ENCODE peak calls at places on chromosomes 5 and 9, in eight cellular contexts. Q is fibroblast of lung, L is fibroblast of pulmonary artery, A is GM20000, D is GM12878, W is cardiac muscle cell, M is foreskin fibroblast, Y is cardiac fibroblast. N is an unnamed sample.

GRCh38 chr5:34511915-34512314 is 144.2 kb upstream of the RAI14 start:
- DNase-seq in Q (no peak), L (peak), A (no peak), D (no peak), W (peak), M (peak), Y (peak), N (no peak)

GRCh38 chr5:10789021-10789420 is 28.0 kb upstream of the DAP start:
- DNase-seq in Q (peak), L (peak), A (no peak), D (no peak), W (no peak), M (peak), Y (peak), N (no peak)

GRCh38 chr9:107732781-107733529 is 243.4 kb upstream of the KLF4 start:
- DNase-seq in Q (peak), L (peak), A (no peak), D (no peak), W (no peak), M (peak), Y (peak), N (peak)

GRCh38 chr5:32388429-32389111 is 56.0 kb downstream of the ZFR start:
- DNase-seq in Q (peak), L (peak), A (no peak), D (no peak), W (no peak), M (peak), Y (peak), N (no peak)

GRCh38 chr9:74942801-74943200 is 9.9 kb downstream of the C9orf40 start:
- DNase-seq in Q (peak), L (peak), A (no peak), D (no peak), W (no peak), M (no peak), Y (peak), N (no peak)

GRCh38 chr5:7763621-7764072 is 87.3 kb downstream of the CFAP90 start:
- DNase-seq in Q (no peak), L (no peak), A (no peak), D (no peak), W (no peak), M (no peak), Y (no peak), N (no peak)

GRCh38 chr9:127189628-127190027 is 67.2 kb upstream of the ANGPTL2 start:
- DNase-seq in Q (no peak), L (no peak), A (no peak), D (no peak), W (no peak), M (no peak), Y (no peak), N (no peak)

GRCh38 chr5:79318935-79319614 is 83.1 kb downstream of the JMY start:
- DNase-seq in Q (peak), L (peak), A (no peak), D (no peak), W (no peak), M (peak), Y (peak), N (peak)

GRCh38 chr9:76756273-76756650 is 8.0 kb upstream of the PCA3 start:
- DNase-seq in Q (peak), L (peak), A (no peak), D (no peak), W (peak), M (peak), Y (peak), N (peak)

GRCh38 chr5:80688648-80689420 is 34.1 kb upstream of the DHFR start:
- DNase-seq in Q (no peak), L (no peak), A (no peak), D (no peak), W (no peak), M (no peak), Y (no peak), N (no peak)

GRCh38 chr9:116901260-116901659 is 214.2 kb downstream of the TRIM32 start:
- DNase-seq in Q (peak), L (no peak), A (no peak), D (no peak), W (no peak), M (no peak), Y (no peak), N (no peak)

GRCh38 chr5:137739737-137740136 is 3.8 kb upstream of the KLHL3 start:
- DNase-seq in Q (no peak), L (no peak), A (no peak), D (no peak), W (no peak), M (no peak), Y (no peak), N (no peak)

GRCh38 chr5:32170303-32171170 is 3.6 kb downstream of the GOLPH3 start:
- DNase-seq in Q (peak), L (no peak), A (no peak), D (no peak), W (no peak), M (peak), Y (peak), N (peak)

GRCh38 chr5:156695774-156696173 is 154.3 kb upstream of the PPP1R2B start:
- DNase-seq in Q (no peak), L (no peak), A (no peak), D (no peak), W (no peak), M (no peak), Y (no peak), N (no peak)

GRCh38 chr5:146675700-146676099 is 159.7 kb upstream of the GPR151 start:
- DNase-seq in Q (no peak), L (no peak), A (no peak), D (no peak), W (no peak), M (no peak), Y (no peak), N (no peak)

GRCh38 chr5:142461028-142461427 is 136.2 kb upstream of the SPRY4 start:
- DNase-seq in Q (no peak), L (no peak), A (no peak), D (no peak), W (no peak), M (no peak), Y (no peak), N (no peak)

GRCh38 chr9:36276840-36277239 is 18.6 kb upstream of the GNE start:
- DNase-seq in Q (peak), L (peak), A (no peak), D (no peak), W (peak), M (peak), Y (peak), N (no peak)

GRCh38 chr9:97925497-97926334 is 3.4 kb upstream of the TRMO start:
- DNase-seq in Q (no peak), L (no peak), A (no peak), D (no peak), W (no peak), M (no peak), Y (no peak), N (no peak)

GRCh38 chr9:97512966-97513560 is 11.6 kb downstream of the TMOD1 start:
- DNase-seq in Q (no peak), L (no peak), A (no peak), D (no peak), W (no peak), M (no peak), Y (no peak), N (no peak)

GRCh38 chr5:57209316-57210040 is 35.6 kb downstream of the GPBP1 start:
- DNase-seq in Q (peak), L (peak), A (no peak), D (no peak), W (no peak), M (no peak), Y (no peak), N (no peak)

GRCh38 chr5:169385636-169386035 is 84.7 kb upstream of the SLIT3 start:
- DNase-seq in Q (no peak), L (no peak), A (no peak), D (no peak), W (no peak), M (no peak), Y (no peak), N (no peak)

GRCh38 chr9:133694686-133695085 is 43.5 kb downstream of the SARDH start:
- DNase-seq in Q (no peak), L (no peak), A (no peak), D (no peak), W (no peak), M (no peak), Y (no peak), N (no peak)

GRCh38 chr9:34929506-34930102 is 28.5 kb upstream of the PHF24 start:
- DNase-seq in Q (peak), L (peak), A (peak), D (no peak), W (peak), M (no peak), Y (peak), N (peak)

GRCh38 chr5:143359869-143360268 is 43.6 kb downstream of the NR3C1 start:
- DNase-seq in Q (no peak), L (no peak), A (no peak), D (no peak), W (no peak), M (no peak), Y (no peak), N (no peak)

GRCh38 chr9:120902824-120903608 is 23.6 kb downstream of the TRAF1 start:
- DNase-seq in Q (no peak), L (no peak), A (no peak), D (no peak), W (no peak), M (no peak), Y (no peak), N (no peak)

GRCh38 chr9:2570615-2571479 is 50.7 kb upstream of the VLDLR start:
- DNase-seq in Q (peak), L (peak), A (peak), D (peak), W (peak), M (peak), Y (peak), N (no peak)

GRCh38 chr9:36623280-36623679 is 50.6 kb downstream of the MELK start:
- DNase-seq in Q (peak), L (peak), A (no peak), D (no peak), W (no peak), M (peak), Y (peak), N (no peak)

GRCh38 chr5:59483971-59484472 is 409.5 kb downstream of the PDE4D start:
- DNase-seq in Q (peak), L (peak), A (no peak), D (no peak), W (peak), M (no peak), Y (no peak), N (no peak)

GRCh38 chr5:39432687-39433086 is 7.9 kb upstream of the DAB2 start:
- DNase-seq in Q (peak), L (no peak), A (no peak), D (no peak), W (no peak), M (no peak), Y (no peak), N (no peak)

GRCh38 chr9:128180001-128180400 is 11.4 kb downstream of the CIZ1 start:
- DNase-seq in Q (no peak), L (no peak), A (no peak), D (no peak), W (no peak), M (no peak), Y (no peak), N (no peak)

GRCh38 chr9:131739192-131739961 is 499 bp downstream of the RAPGEF1 start:
- DNase-seq in Q (peak), L (peak), A (peak), D (no peak), W (peak), M (no peak), Y (peak), N (peak)

GRCh38 chr5:137997726-137998213 is 35.1 kb downstream of the FAM13B start:
- DNase-seq in Q (peak), L (no peak), A (peak), D (peak), W (no peak), M (no peak), Y (no peak), N (no peak)

GRCh38 chr9:136339173-136339957 is 12.0 kb downstream of the GPSM1 start:
- DNase-seq in Q (peak), L (peak), A (peak), D (no peak), W (peak), M (no peak), Y (peak), N (peak)

GRCh38 chr5:153480401-153480800 is 10.1 kb upstream of the GRIA1 start:
- DNase-seq in Q (peak), L (peak), A (peak), D (peak), W (no peak), M (peak), Y (peak), N (no peak)

GRCh38 chr5:153476767-153477166 is 13.7 kb upstream of the GRIA1 start:
- DNase-seq in Q (peak), L (peak), A (no peak), D (no peak), W (no peak), M (peak), Y (peak), N (peak)
- TF ChIP-seq CTCF in Q (peak), L (peak), A (no peak), D (no peak), W (peak), M (peak), Y (peak), N (no peak)

GRCh38 chr9:114374936-114375335 is 12.8 kb downstream of the AKNA start:
- DNase-seq in Q (no peak), L (no peak), A (no peak), D (no peak), W (no peak), M (no peak), Y (no peak), N (no peak)
- TF ChIP-seq CTCF in Q (no peak), L (no peak), A (no peak), D (no peak), W (no peak), M (no peak), Y (no peak), N (no peak)

DNA sequence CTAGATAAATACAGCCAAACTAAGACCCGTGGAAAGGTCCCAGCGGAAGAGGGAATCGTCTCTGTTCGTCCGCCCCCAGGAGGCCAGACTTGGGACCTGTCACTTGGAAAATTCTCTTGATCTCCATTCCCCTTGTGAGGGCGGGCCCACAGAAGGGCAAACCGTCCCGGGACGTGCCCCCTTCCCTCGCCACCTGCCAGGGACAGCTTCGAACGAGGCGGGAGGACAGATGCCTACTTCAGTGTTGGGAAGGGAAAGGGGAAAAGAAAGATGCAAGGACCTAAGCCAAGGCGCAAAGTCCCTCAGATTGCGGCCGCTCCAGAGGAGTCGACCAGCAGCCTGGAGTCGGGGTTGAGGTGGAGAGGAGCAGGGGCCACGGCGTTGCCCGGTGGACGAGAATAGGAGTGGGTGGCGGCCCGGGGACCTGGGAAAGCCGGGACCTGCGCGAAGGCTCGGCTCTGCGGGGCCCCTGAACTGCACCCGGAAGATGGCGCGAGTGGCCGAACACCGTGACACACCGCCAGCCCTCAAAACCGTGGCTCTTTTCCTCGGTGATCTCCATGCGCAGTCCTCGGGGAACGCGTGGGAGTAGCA is 4.4 kb upstream of the EBF1 start:
- DNase-seq in Q (no peak), L (peak), A (no peak), D (no peak), W (peak), M (peak), Y (peak), N (no peak)
- TF ChIP-seq CTCF in Q (peak), L (peak), A (no peak), D (no peak), W (peak), M (peak), Y (peak), N (no peak)

DNA sequence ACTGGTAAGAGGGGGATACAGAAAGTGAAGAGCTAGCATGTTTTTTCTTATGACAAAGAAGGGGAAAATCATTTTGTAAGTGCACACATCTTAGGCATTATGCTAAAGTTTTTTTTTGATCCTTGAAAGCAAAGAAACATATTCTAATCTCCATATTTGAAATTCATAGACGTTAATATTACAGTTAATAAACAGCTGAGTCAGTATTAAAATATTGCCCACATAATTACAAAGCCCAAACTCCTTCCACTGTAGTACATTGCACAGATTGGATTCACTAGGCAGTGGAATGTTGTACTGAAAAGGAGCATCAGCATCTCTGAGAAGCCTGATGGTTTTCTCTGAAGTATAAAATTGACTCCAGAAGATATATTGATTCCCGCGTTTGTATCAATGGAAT is 122.6 kb downstream of the ISOC1 start:
- DNase-seq in Q (no peak), L (no peak), A (no peak), D (no peak), W (no peak), M (no peak), Y (no peak), N (no peak)
- TF ChIP-seq CTCF in Q (no peak), L (no peak), A (no peak), D (no peak), W (no peak), M (no peak), Y (no peak), N (no peak)

GRCh38 chr9:125341566-125341965 is 79.9 kb downstream of the GAPVD1 start:
- DNase-seq in Q (no peak), L (no peak), A (no peak), D (no peak), W (no peak), M (no peak), Y (no peak), N (no peak)

GRCh38 chr9:125338929-125339328 is 77.3 kb downstream of the GAPVD1 start:
- DNase-seq in Q (no peak), L (no peak), A (no peak), D (no peak), W (no peak), M (no peak), Y (no peak), N (no peak)

GRCh38 chr9:125346351-125346750 is 84.7 kb downstream of the GAPVD1 start:
- DNase-seq in Q (no peak), L (no peak), A (no peak), D (no peak), W (no peak), M (no peak), Y (no peak), N (no peak)

DNA sequence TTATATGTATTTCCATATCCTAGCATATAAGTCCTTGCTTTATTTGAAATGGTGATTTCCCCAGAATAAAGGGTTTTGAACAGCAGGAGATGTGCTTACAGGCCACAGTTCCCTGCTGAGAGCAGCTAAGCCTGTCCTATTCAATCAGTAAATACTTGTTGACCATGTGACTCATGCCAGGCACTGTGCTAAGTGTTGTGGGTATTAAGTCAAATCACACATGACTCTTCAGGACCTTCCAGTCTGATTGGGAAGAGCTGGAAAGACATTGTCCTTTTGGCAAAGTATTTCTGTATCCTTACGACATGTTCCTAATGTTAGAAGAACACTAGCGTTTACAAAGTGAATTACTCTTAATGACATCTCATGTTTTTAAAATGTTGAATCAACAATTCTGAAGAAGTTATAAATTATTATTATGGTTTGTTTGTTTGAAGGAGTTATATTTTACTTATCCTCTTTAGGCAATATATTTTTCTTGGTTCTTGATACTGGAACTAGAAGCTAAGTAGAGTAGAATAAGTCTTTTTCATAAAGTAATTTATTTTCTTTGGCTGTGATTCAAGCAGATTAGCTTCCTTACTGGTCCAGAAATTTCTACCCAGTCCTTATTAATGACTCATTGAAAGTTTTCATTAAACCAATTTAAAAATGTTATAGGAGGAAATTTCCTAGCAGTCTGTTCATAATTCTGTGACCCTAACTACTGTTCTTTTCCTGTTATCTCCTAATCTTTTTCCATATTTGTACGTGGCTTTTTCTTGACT is 82.1 kb downstream of the GAPVD1 start:
- DNase-seq in Q (peak), L (peak), A (no peak), D (no peak), W (no peak), M (peak), Y (peak), N (no peak)
- TF ChIP-seq CTCF in Q (no peak), L (no peak), A (no peak), D (no peak), W (no peak), M (no peak), Y (no peak), N (no peak)

GRCh38 chr9:130443840-130444492 is 795 bp upstream of the ASS1 start:
- DNase-seq in Q (no peak), L (no peak), A (no peak), D (no peak), W (no peak), M (no peak), Y (peak), N (no peak)

GRCh38 chr9:130447193-130447816 is 2.5 kb downstream of the ASS1 start:
- DNase-seq in Q (no peak), L (no peak), A (no peak), D (no peak), W (no peak), M (no peak), Y (no peak), N (no peak)

GRCh38 chr9:130444565-130445221 is at the start of gene ASS1:
- DNase-seq in Q (no peak), L (peak), A (peak), D (no peak), W (peak), M (no peak), Y (peak), N (peak)

GRCh38 chr9:130446111-130446861 is 1.5 kb downstream of the ASS1 start:
- DNase-seq in Q (peak), L (peak), A (no peak), D (no peak), W (peak), M (peak), Y (peak), N (peak)

DNA sequence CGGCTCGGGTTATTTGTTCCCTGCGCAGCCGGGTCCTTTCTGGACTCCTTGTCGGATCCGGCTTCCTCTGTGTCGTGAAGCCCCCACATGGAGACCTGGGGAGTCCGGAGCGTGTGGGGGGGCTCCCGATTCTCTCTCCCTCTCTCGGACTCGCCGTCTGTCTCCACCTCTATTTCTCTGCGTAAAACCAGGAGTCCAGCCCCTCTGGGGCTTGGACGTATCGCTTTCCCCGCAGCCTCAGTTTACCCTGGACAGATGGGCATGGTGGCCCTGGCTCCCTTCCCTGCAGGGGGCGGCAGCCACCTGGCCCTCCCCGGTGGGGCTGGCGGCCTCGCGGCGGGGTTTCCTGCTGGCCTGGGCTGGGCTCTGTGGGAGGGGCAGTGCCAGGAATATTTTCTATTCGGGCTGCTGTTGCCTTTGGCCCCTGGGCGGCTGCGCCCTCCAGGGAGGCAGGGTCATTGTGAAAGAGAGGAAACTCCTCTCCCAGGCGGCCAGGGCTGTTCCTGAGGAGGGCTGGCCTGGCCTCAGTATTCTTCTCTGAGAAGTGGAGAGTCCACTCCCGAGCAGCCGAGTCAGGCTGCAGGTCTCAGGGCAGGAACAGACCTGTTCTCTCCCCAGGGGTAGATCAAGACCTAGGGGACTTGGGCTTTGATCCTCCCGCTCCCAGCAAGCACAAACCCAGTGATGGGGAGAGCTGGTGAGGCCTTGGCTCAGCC is 665 bp downstream of the ASS1 start:
- DNase-seq in Q (no peak), L (peak), A (no peak), D (no peak), W (no peak), M (peak), Y (peak), N (peak)
- TF ChIP-seq CTCF in Q (no peak), L (no peak), A (no peak), D (no peak), W (peak), M (no peak), Y (no peak), N (peak)